ENCODE peak calls at places on chromosomes 1 and 21, in four cellular contexts. H is K562, K is HepG2, A is GM12878. U is an unnamed sample.

GRCh38 chr1:99737016-99737415 is 29.4 kb downstream of the FRRS1 start:
- DNase-seq in A (no peak), K (peak), H (peak), U (peak)

GRCh38 chr1:153272186-153272585 is 12.7 kb downstream of the LORICRIN start:
- DNase-seq in H (no peak), K (no peak), A (no peak), U (no peak)

GRCh38 chr1:36784147-36784862 is 250.0 kb downstream of the GRIK3 start:
- DNase-seq in H (no peak), A (no peak), K (no peak), U (no peak)

GRCh38 chr1:68963353-68963752 is 466.5 kb upstream of the DEPDC1 start:
- DNase-seq in K (no peak), H (no peak), A (no peak), U (no peak)

GRCh38 chr1:43619996-43620920 is 29.7 kb upstream of the KDM4A start:
- DNase-seq in K (no peak), H (no peak), A (no peak), U (no peak)

GRCh38 chr1:203327684-203328457 is 22.6 kb downstream of the BTG2 start:
- DNase-seq in H (peak), K (no peak), A (no peak), U (peak)

GRCh38 chr1:198447468-198447867 is 93.0 kb downstream of the ATP6V1G3 start:
- DNase-seq in A (no peak), K (no peak), H (no peak), U (no peak)

GRCh38 chr1:188027613-188028012 is 1198.9 kb downstream of the PLA2G4A start:
- DNase-seq in K (no peak), H (no peak), A (peak), U (peak)

GRCh38 chr1:117967472-117967871 is 37.9 kb downstream of the WDR3 start:
- DNase-seq in K (no peak), H (no peak), A (no peak), U (no peak)

GRCh38 chr1:170445096-170445495 is 86.9 kb upstream of the GORAB start:
- DNase-seq in H (no peak), K (no peak), A (no peak), U (no peak)

GRCh38 chr1:23216771-23217420 is 406 bp downstream of the HTR1D start:
- DNase-seq in H (peak), A (no peak), K (no peak), U (no peak)

GRCh38 chr1:157941939-157942338 is 51.5 kb upstream of the KIRREL1 start:
- DNase-seq in H (no peak), A (no peak), K (no peak), U (no peak)

GRCh38 chr1:68228833-68229232 is 3.5 kb downstream of the WLS start:
- DNase-seq in A (no peak), K (no peak), H (no peak), U (peak)

GRCh38 chr1:26946270-26946669 is 14.0 kb downstream of the KDF1 start:
- DNase-seq in K (no peak), H (no peak), A (no peak), U (no peak)

GRCh38 chr1:200180821-200181220 is 153.3 kb downstream of the NR5A2 start:
- DNase-seq in H (no peak), K (no peak), A (no peak), U (peak)

GRCh38 chr1:23251812-23252211 is 34.5 kb upstream of the HTR1D start:
- DNase-seq in K (no peak), H (no peak), A (no peak), U (peak)

GRCh38 chr1:35443768-35444518 is 113.3 kb downstream of the KIAA0319L start:
- DNase-seq in K (peak), A (no peak), H (peak), U (no peak)

GRCh38 chr1:209076688-209077087 is 506.8 kb upstream of the CAMK1G start:
- DNase-seq in H (no peak), A (no peak), K (no peak), U (peak)

GRCh38 chr1:3469849-3470649 is 15.6 kb downstream of the ARHGEF16 start:
- DNase-seq in H (no peak), A (no peak), K (no peak), U (no peak)

GRCh38 chr1:111720274-111720976 is 18.8 kb downstream of the INKA2 start:
- DNase-seq in K (no peak), H (no peak), A (no peak), U (no peak)

GRCh38 chr1:110260194-110260593 is 50.1 kb downstream of the KCNC4 start:
- DNase-seq in K (no peak), A (no peak), H (no peak), U (no peak)

GRCh38 chr1:243667133-243667532 is 182.9 kb downstream of the AKT3 start:
- DNase-seq in K (no peak), H (no peak), A (no peak), U (no peak)

GRCh38 chr1:204102029-204102611 is 29.2 kb downstream of the SOX13 start:
- DNase-seq in K (peak), H (no peak), A (no peak), U (peak)

GRCh38 chr1:234712891-234713305 is 102.9 kb upstream of the IRF2BP2 start:
- DNase-seq in H (no peak), K (no peak), A (no peak), U (no peak)

GRCh38 chr1:234716907-234717375 is 107.0 kb upstream of the IRF2BP2 start:
- DNase-seq in K (peak), A (no peak), H (no peak), U (no peak)

GRCh38 chr1:234713440-234713839 is 103.5 kb upstream of the IRF2BP2 start:
- DNase-seq in H (no peak), K (no peak), A (no peak), U (no peak)

GRCh38 chr1:234713859-234714258 is 103.9 kb upstream of the IRF2BP2 start:
- DNase-seq in A (no peak), K (no peak), H (no peak), U (no peak)

DNA sequence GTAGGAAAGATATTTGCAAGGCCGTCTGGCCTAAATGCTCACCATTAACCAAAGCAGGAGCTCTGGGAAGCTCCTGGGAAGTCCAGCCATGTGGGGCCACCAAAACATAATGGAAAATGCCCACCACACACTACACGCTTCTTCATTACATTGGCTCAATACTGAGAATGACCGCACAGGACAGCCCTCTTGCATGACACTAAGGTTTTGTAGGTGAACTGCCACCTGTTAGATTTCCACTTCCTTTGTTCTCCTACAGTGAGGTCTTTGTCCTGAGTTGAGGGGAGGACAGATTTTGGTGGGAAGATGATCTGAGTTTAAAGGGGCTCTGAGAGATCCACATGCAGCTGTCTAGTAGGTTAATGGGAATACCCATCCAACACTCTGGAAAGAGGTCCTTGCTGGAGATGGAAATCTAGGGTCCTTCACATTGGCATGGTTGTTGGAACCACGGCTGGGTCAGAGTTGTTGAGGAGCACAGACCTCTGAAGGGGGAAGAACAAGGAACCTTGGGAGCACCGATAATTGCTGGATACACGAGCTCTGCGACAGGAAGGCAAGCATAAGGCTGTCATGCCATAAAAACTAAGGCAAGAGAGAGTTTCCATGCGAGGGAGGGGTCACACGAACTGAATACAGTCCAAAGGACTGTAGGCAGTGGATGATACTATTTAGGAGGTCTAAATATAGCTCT is 105.4 kb upstream of the IRF2BP2 start:
- DNase-seq in K (peak), A (no peak), H (no peak), U (no peak)
- TF ChIP-seq CTCF in K (no peak), A (no peak), H (no peak), U (no peak)

DNA sequence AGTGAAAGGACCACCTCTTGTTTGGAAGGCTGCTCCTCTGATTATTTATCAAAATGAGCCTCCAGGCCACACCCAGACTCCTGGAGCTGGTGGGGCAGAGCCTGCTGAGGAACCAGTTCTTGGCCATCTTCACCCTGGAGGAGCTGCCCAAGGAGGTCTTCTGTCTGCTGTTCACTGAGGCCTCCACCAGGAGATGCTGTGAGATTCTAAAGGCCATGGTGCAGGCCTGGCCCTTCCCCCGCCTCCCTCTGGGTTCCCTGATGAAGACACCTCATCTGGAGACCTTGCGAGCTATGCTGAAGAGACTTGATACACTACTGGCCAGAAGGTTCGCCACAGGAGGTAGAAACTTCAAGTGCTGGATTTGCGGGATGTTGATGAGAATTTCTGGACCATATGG is 61.7 kb upstream of the GJA8 start:
- DNase-seq in A (no peak), K (no peak), H (peak), U (peak)
- TF ChIP-seq MYC in A (no peak), K (no peak), H (no peak), U (no peak)

DNA sequence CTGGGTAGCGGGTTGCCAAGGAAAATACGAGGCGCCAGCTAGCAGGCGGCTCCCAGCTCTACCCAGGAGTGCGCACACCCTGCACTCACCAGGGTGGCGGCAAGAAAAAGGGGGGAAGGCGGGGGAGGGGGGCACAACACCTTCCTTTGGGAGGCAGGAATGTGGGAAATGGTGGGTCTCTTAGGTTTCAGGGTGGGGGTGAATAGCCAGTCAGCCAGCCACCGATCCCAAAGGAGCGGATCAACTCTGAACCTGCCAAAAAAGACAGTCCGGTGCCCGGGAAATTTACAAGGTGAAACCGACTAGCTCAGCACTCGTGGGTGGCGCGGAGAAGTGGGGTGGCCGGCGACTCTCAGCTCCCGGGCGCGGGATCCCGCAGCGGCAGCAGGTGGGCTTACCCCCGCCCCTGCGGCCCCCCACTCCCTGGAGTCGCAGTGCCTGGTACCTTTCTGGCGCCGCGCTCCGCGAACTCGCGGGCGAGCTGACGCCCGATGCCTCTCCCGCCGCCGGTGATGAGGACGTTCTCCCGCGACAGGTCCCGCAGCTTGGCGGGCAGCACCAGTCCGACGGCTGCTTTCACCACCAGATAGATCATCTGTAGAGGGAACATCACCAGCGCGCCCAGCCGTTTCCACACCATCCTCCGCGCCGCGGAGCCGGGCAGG is 1.2 kb downstream of the DHRS3 start:
- DNase-seq in H (no peak), K (no peak), A (no peak), U (no peak)
- TF ChIP-seq POLR2AphosphoS5 in H (no peak), K (no peak), A (no peak), U (no peak)

GRCh38 chr1:160705176-160705745 is 6.4 kb downstream of the CD48 start:
- DNase-seq in A (no peak), K (no peak), H (no peak), U (no peak)
- TF ChIP-seq CTCF in A (peak), K (no peak), H (no peak), U (no peak)

GRCh38 chr21:29163381-29164115 is 33.1 kb downstream of the MAP3K7CL start:
- DNase-seq in A (no peak), H (no peak), K (no peak), U (no peak)

GRCh38 chr21:29166853-29167252 is 36.4 kb downstream of the MAP3K7CL start:
- DNase-seq in A (no peak), H (no peak), K (no peak), U (no peak)

GRCh38 chr21:29168874-29169273 is 38.4 kb downstream of the MAP3K7CL start:
- DNase-seq in K (peak), H (no peak), A (no peak), U (no peak)

GRCh38 chr21:29166333-29166732 is 35.9 kb downstream of the MAP3K7CL start:
- DNase-seq in A (no peak), H (no peak), K (no peak), U (no peak)

GRCh38 chr21:29164330-29164942 is 34.0 kb downstream of the MAP3K7CL start:
- DNase-seq in H (peak), K (peak), A (no peak), U (peak)
- TF ChIP-seq MYC in H (no peak), K (no peak), A (no peak), U (no peak)

U was measured in endothelial cell of umbilical vein.